ENCODE peak calls at places on chromosome 17, in four cellular contexts. R is right lobe of liver, Z is heart right ventricle, P is cardiac fibroblast. L is an unnamed sample.

GRCh38 chr17:60941028-60941427 is 263.4 kb downstream of the BCAS3 start:
- DNase-seq in R (peak), Z (no peak), P (peak), L (no peak)

GRCh38 chr17:30226878-30227277 is 8.6 kb downstream of the SLC6A4 start:
- DNase-seq in R (no peak), Z (no peak), P (no peak), L (no peak)

GRCh38 chr17:45172541-45173286 is 11.0 kb downstream of the HEXIM2 start:
- DNase-seq in R (peak), Z (peak), P (peak), L (no peak)

GRCh38 chr17:16419929-16420271 is 4.5 kb downstream of the TRPV2 start:
- DNase-seq in R (no peak), Z (no peak), P (peak), L (no peak)

GRCh38 chr17:35345445-35345925 is 27.9 kb downstream of the SLFN11 start:
- DNase-seq in R (no peak), Z (no peak), P (no peak), L (no peak)

GRCh38 chr17:79296290-79296689 is 221.7 kb downstream of the ENGASE start:
- DNase-seq in R (no peak), Z (no peak), P (no peak), L (no peak)

GRCh38 chr17:79919164-79919585 is 79.9 kb upstream of the CBX4 start:
- DNase-seq in R (peak), Z (peak), P (peak), L (no peak)

GRCh38 chr17:38609280-38610031 is 3.7 kb upstream of the SRCIN1 start:
- DNase-seq in R (no peak), Z (no peak), P (no peak), L (no peak)

GRCh38 chr17:21283482-21284318 is 811 bp upstream of the MAP2K3 start:
- DNase-seq in R (peak), Z (no peak), P (peak), L (no peak)

GRCh38 chr17:55238197-55238930 is 26.4 kb upstream of the HLF start:
- DNase-seq in R (peak), Z (peak), P (peak), L (peak)
- TF ChIP-seq CTCF in R (no peak), Z (no peak), P (no peak), L (no peak)

DNA sequence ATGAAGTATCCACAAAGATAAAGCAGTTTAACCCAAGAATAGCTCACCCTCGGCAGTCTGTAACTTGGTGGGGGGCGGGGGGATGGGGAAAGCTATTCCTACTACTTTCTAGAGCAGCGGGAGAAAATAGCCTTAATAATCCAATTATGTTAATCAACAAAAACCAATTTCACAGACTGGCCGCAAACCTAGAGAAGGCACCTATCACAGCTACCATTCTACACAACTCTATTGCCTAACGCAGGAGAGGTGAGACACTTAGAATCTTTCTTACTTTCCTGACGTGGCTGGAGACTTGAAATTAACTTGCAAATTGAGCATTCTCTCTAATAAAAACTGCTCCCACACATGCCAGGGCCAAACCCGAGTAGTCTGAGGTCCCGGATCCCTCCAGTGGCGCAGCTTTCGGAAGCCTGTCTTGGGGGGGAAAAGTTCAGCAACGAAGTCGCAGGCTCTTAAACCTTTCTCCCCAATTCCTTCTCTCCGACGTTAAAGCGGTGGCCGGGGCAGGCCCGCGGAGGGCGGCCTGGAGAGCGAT is 776 bp downstream of the SMG6 start:
- DNase-seq in R (no peak), Z (no peak), P (no peak), L (no peak)
- TF ChIP-seq CTCF in R (no peak), Z (no peak), P (no peak), L (no peak)

DNA sequence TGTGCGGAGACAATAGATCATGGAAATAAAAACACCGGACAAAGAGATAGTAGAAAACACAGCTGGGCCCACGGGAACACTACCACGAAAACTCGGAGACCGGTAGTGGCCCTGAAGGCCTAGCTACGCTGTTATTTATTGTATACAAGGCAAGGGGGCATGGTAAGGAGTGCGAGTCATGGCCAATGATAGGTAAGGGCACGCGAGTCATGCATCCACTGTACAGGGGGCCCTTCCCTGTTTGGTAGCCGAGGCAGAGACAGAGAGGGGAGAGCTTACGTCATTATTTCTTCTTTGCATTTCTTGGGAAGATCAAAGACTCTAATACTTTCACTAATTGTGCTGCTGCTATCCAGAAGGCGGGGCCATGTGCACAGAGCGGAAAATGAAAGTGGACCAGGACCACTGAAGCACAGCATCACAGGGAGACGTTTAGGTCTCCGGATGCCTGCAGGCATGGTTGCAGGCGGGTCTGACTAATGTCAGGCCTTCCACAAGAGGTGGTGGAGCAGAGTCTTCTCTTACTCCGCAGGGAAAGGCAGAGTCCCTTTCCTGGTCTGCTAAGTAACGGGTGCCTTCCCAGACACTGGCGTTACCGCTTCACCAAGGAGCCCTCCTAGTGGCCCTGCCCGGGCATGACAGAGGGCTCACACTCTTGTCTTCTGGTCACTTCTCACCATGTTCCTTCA is 74.4 kb upstream of the ARL4D start:
- DNase-seq in R (no peak), Z (no peak), P (no peak), L (no peak)
- TF ChIP-seq CTCF in R (no peak), Z (peak), P (peak), L (no peak)

GRCh38 chr17:8841844-8842243 is 25.6 kb downstream of the PIK3R6 start:
- DNase-seq in R (peak), Z (no peak), P (no peak), L (no peak)

GRCh38 chr17:8846768-8847211 is 20.7 kb downstream of the PIK3R6 start:
- DNase-seq in R (no peak), Z (no peak), P (peak), L (no peak)

GRCh38 chr17:8847891-8848290 is 19.6 kb downstream of the PIK3R6 start:
- DNase-seq in R (no peak), Z (no peak), P (no peak), L (no peak)

GRCh38 chr17:8843344-8843743 is 24.1 kb downstream of the PIK3R6 start:
- DNase-seq in R (no peak), Z (no peak), P (no peak), L (no peak)

GRCh38 chr17:8844229-8845218 is 22.9 kb downstream of the PIK3R6 start:
- DNase-seq in R (no peak), Z (no peak), P (no peak), L (no peak)
- TF ChIP-seq CTCF in R (no peak), Z (no peak), P (no peak), L (no peak)

DNA sequence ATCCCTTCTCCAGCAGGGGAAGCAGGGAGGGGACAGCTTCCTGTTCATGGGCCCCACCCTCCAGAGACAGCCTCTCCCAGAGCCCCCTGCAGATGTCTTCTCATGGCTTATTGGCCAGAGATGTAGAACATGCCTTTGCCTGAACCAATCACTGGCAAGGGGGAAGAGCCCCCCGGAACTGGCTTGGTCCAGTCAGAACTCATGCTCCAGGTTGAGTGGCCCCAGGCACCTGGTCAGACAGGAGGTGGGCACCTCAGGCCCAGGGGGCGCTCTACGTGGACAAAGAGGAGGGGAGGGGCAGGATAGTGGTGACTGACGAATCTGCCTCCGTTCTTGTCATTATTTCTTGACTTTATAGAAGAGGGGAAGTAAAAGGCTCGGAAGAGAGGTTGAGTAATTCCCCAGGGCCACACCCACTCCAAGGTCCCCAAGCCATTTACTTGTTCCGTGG is 23.6 kb downstream of the RAB11FIP4 start:
- DNase-seq in R (no peak), Z (no peak), P (no peak), L (no peak)
- TF ChIP-seq CTCF in R (no peak), Z (no peak), P (no peak), L (no peak)

DNA sequence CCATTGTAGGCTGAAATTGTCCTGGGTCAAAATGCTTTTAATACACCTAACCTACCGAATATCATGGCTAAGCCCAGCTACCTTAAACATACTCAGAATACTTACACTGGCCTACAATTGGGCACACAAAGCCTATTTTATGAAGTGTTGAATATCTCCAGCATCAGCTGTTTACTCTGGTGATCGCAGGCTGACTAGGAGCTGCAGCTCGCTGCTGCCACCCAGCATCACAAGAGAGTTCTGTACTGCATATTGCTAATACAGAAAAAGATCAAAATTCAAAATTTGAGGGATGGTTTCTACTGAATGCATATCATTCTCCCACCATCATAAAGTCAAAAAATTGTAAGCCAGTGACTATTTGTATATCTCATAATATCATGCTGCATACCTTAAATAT is 55.3 kb downstream of the ULK2 start:
- DNase-seq in R (no peak), Z (no peak), P (peak), L (no peak)
- TF ChIP-seq CTCF in R (no peak), Z (no peak), P (peak), L (no peak)

GRCh38 chr17:18314059-18314730 is 599 bp downstream of the TOP3A start:
- DNase-seq in R (no peak), Z (peak), P (no peak), L (no peak)
- TF ChIP-seq CTCF in R (no peak), Z (no peak), P (no peak), L (no peak)

DNA sequence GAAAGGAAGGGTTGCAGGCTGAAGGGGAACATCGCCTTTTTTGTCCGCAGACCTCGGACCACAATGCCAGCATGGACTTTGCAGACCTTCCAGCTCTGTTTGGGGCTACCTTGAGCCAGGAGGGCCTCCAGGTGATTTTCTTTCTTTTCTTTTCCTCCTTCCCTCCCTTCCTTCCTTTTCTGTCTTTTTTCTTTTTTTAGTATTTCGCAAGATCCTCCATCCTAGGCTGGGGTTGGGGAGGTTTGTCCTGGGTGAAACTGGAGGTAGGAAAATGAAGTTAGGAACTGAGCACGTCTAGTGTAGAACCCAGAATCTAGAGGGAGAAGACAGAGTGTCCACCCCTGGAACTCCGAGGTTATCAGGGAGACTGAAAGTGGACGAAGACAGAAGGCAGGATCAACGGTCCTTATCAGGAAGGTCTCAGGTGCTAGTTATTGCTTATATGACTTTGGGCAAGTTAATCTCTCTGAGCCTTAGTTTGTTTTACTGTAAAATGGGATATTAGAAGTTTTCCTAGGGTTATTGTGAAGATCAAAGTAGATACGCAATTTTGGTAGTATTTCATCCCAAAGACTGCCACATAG is 1.1 kb downstream of the RNF167 start:
- DNase-seq in R (no peak), Z (no peak), P (no peak), L (no peak)
- TF ChIP-seq CTCF in R (no peak), Z (no peak), P (no peak), L (no peak)

GRCh38 chr17:19762515-19762961 is 14.4 kb upstream of the ALDH3A1 start:
- DNase-seq in R (peak), Z (peak), P (peak), L (peak)
- TF ChIP-seq CTCF in R (peak), Z (peak), P (peak), L (peak)

GRCh38 chr17:1412185-1413110 is 12.4 kb upstream of the YWHAE start:
- DNase-seq in R (peak), Z (no peak), P (peak), L (no peak)
- TF ChIP-seq CTCF in R (no peak), Z (no peak), P (no peak), L (no peak)